ENCODE peak calls at places on chromosome 1, in six cellular contexts. One of them, this sample, is unnamed.

GRCh38 chr1:219171192-219171935 is 2.3 kb upstream of the LYPLAL1 start:
- DNase-seq in AG10803: peak
- DNase-seq in activated T-cell treated with anti-CD3 and anti-CD28 coated beads, Interleukin-2, amount 50 U/mL, for 72 hours: no peak
- DNase-seq in activated naive CD4-positive, alpha-beta T cell treated with anti-CD3 and anti-CD28 coated beads, Interleukin-2, amount 10 ng/mL, durations not matched to agents 7 days and 5 days: no peak
- DNase-seq in HTR-8/SVneo: no peak
- DNase-seq in SW480: peak
- DNase-seq in this sample: no peak

GRCh38 chr1:150973258-150973825 is 1.3 kb downstream of the CERS2 start:
- DNase-seq in AG10803: no peak
- DNase-seq in activated T-cell treated with anti-CD3 and anti-CD28 coated beads, Interleukin-2, amount 50 U/mL, for 72 hours: peak
- DNase-seq in activated naive CD4-positive, alpha-beta T cell treated with anti-CD3 and anti-CD28 coated beads, Interleukin-2, amount 10 ng/mL, durations not matched to agents 7 days and 5 days: no peak
- DNase-seq in HTR-8/SVneo: no peak
- DNase-seq in SW480: no peak
- DNase-seq in this sample: peak

GRCh38 chr1:160576430-160576829 is 2.9 kb downstream of the CD84 start:
- DNase-seq in AG10803: no peak
- DNase-seq in activated T-cell treated with anti-CD3 and anti-CD28 coated beads, Interleukin-2, amount 50 U/mL, for 72 hours: peak
- DNase-seq in activated naive CD4-positive, alpha-beta T cell treated with anti-CD3 and anti-CD28 coated beads, Interleukin-2, amount 10 ng/mL, durations not matched to agents 7 days and 5 days: no peak
- DNase-seq in HTR-8/SVneo: no peak
- DNase-seq in SW480: no peak
- DNase-seq in this sample: no peak

GRCh38 chr1:53180226-53180625 is 16.4 kb upstream of the CPT2 start:
- DNase-seq in AG10803: peak
- DNase-seq in activated T-cell treated with anti-CD3 and anti-CD28 coated beads, Interleukin-2, amount 50 U/mL, for 72 hours: no peak
- DNase-seq in activated naive CD4-positive, alpha-beta T cell treated with anti-CD3 and anti-CD28 coated beads, Interleukin-2, amount 10 ng/mL, durations not matched to agents 7 days and 5 days: no peak
- DNase-seq in HTR-8/SVneo: no peak
- DNase-seq in SW480: no peak
- DNase-seq in this sample: no peak

GRCh38 chr1:6523566-6523965 is 30.7 kb downstream of the NOL9 start:
- DNase-seq in AG10803: peak
- DNase-seq in activated T-cell treated with anti-CD3 and anti-CD28 coated beads, Interleukin-2, amount 50 U/mL, for 72 hours: peak
- DNase-seq in activated naive CD4-positive, alpha-beta T cell treated with anti-CD3 and anti-CD28 coated beads, Interleukin-2, amount 10 ng/mL, durations not matched to agents 7 days and 5 days: no peak
- DNase-seq in HTR-8/SVneo: peak
- DNase-seq in SW480: peak
- DNase-seq in this sample: peak

GRCh38 chr1:230713138-230713537 is 784 bp downstream of the AGT start:
- DNase-seq in AG10803: no peak
- DNase-seq in activated T-cell treated with anti-CD3 and anti-CD28 coated beads, Interleukin-2, amount 50 U/mL, for 72 hours: no peak
- DNase-seq in activated naive CD4-positive, alpha-beta T cell treated with anti-CD3 and anti-CD28 coated beads, Interleukin-2, amount 10 ng/mL, durations not matched to agents 7 days and 5 days: no peak
- DNase-seq in HTR-8/SVneo: no peak
- DNase-seq in SW480: no peak
- DNase-seq in this sample: no peak

GRCh38 chr1:160209656-160210046 is 4.5 kb downstream of the PEA15 start:
- DNase-seq in AG10803: no peak
- DNase-seq in activated T-cell treated with anti-CD3 and anti-CD28 coated beads, Interleukin-2, amount 50 U/mL, for 72 hours: no peak
- DNase-seq in activated naive CD4-positive, alpha-beta T cell treated with anti-CD3 and anti-CD28 coated beads, Interleukin-2, amount 10 ng/mL, durations not matched to agents 7 days and 5 days: no peak
- DNase-seq in HTR-8/SVneo: no peak
- DNase-seq in SW480: no peak
- DNase-seq in this sample: no peak

GRCh38 chr1:19352839-19353238 is 40.7 kb downstream of the SLC66A1 start:
- DNase-seq in AG10803: no peak
- DNase-seq in activated T-cell treated with anti-CD3 and anti-CD28 coated beads, Interleukin-2, amount 50 U/mL, for 72 hours: no peak
- DNase-seq in activated naive CD4-positive, alpha-beta T cell treated with anti-CD3 and anti-CD28 coated beads, Interleukin-2, amount 10 ng/mL, durations not matched to agents 7 days and 5 days: no peak
- DNase-seq in HTR-8/SVneo: no peak
- DNase-seq in SW480: no peak
- DNase-seq in this sample: no peak

GRCh38 chr1:20712210-20712577 is 5.6 kb downstream of the KIF17 start:
- DNase-seq in AG10803: no peak
- DNase-seq in activated T-cell treated with anti-CD3 and anti-CD28 coated beads, Interleukin-2, amount 50 U/mL, for 72 hours: no peak
- DNase-seq in activated naive CD4-positive, alpha-beta T cell treated with anti-CD3 and anti-CD28 coated beads, Interleukin-2, amount 10 ng/mL, durations not matched to agents 7 days and 5 days: no peak
- DNase-seq in HTR-8/SVneo: no peak
- DNase-seq in SW480: no peak
- DNase-seq in this sample: no peak

This sample was measured in GM03348.